ENCODE peak calls at places on chromosomes 7 and 10, in four cellular contexts. One of them, this sample, is unnamed.

GRCh38 chr10:93903051-93903450 is 9.3 kb downstream of the SLC35G1 start:
- DNase-seq in upper lobe of right lung: no peak
- DNase-seq in epithelial cell of esophagus: no peak
- DNase-seq in testis: no peak
- DNase-seq in this sample: no peak

GRCh38 chr7:12256025-12256570 is 45.0 kb downstream of the TMEM106B start:
- DNase-seq in upper lobe of right lung: no peak
- DNase-seq in epithelial cell of esophagus: peak
- DNase-seq in testis: no peak
- DNase-seq in this sample: no peak

GRCh38 chr7:151439855-151440798 is at the start of gene CRYGN:
- DNase-seq in upper lobe of right lung: peak
- DNase-seq in epithelial cell of esophagus: no peak
- DNase-seq in testis: no peak
- DNase-seq in this sample: no peak

GRCh38 chr10:91335147-91335546 is 75.0 kb upstream of the HECTD2 start:
- DNase-seq in upper lobe of right lung: no peak
- DNase-seq in epithelial cell of esophagus: peak
- DNase-seq in testis: no peak
- DNase-seq in this sample: no peak

GRCh38 chr10:11448545-11449244 is 162.8 kb downstream of the USP6NL start:
- DNase-seq in upper lobe of right lung: no peak
- DNase-seq in epithelial cell of esophagus: no peak
- DNase-seq in testis: no peak
- DNase-seq in this sample: no peak

GRCh38 chr7:27235387-27236052 is 7.1 kb upstream of the EVX1 start:
- DNase-seq in upper lobe of right lung: peak
- DNase-seq in epithelial cell of esophagus: peak
- DNase-seq in testis: peak
- DNase-seq in this sample: peak

GRCh38 chr7:64612452-64612851 is 49.6 kb upstream of the ZNF680 start:
- DNase-seq in upper lobe of right lung: no peak
- DNase-seq in epithelial cell of esophagus: no peak
- DNase-seq in testis: no peak
- DNase-seq in this sample: no peak

GRCh38 chr7:147415991-147416390 is 1174.6 kb upstream of the C7orf33 start:
- DNase-seq in upper lobe of right lung: no peak
- DNase-seq in epithelial cell of esophagus: no peak
- DNase-seq in testis: no peak
- DNase-seq in this sample: no peak

GRCh38 chr7:151113344-151114150 is 27.3 kb downstream of the AGAP3 start:
- DNase-seq in upper lobe of right lung: no peak
- DNase-seq in epithelial cell of esophagus: peak
- DNase-seq in testis: no peak
- DNase-seq in this sample: peak

GRCh38 chr7:33821970-33822369 is 83.4 kb upstream of the BMPER start:
- DNase-seq in upper lobe of right lung: no peak
- DNase-seq in epithelial cell of esophagus: peak
- DNase-seq in testis: no peak
- DNase-seq in this sample: no peak

GRCh38 chr10:130425169-130425568 is 289.0 kb downstream of the GLRX3 start:
- DNase-seq in upper lobe of right lung: no peak
- DNase-seq in epithelial cell of esophagus: no peak
- DNase-seq in testis: no peak
- DNase-seq in this sample: no peak

GRCh38 chr7:774161-775109 is 47.4 kb upstream of the PRKAR1B start:
- DNase-seq in upper lobe of right lung: peak
- DNase-seq in epithelial cell of esophagus: peak
- DNase-seq in testis: peak
- DNase-seq in this sample: peak

GRCh38 chr7:25849361-25850184 is 302.4 kb upstream of the NFE2L3 start:
- DNase-seq in upper lobe of right lung: no peak
- DNase-seq in epithelial cell of esophagus: peak
- DNase-seq in testis: peak
- DNase-seq in this sample: no peak

GRCh38 chr10:80205478-80206276 is at the start of gene ANXA11:
- DNase-seq in upper lobe of right lung: peak
- DNase-seq in epithelial cell of esophagus: peak
- DNase-seq in testis: peak
- DNase-seq in this sample: peak

GRCh38 chr7:142338633-142339501 is 81.0 kb upstream of the PRSS58 start:
- DNase-seq in upper lobe of right lung: no peak
- DNase-seq in epithelial cell of esophagus: peak
- DNase-seq in testis: peak
- DNase-seq in this sample: no peak

GRCh38 chr7:28179081-28180030 is 1.2 kb downstream of the JAZF1 start:
- DNase-seq in upper lobe of right lung: peak
- DNase-seq in epithelial cell of esophagus: peak
- DNase-seq in testis: peak
- DNase-seq in this sample: peak

GRCh38 chr7:131370523-131370968 is 42.9 kb downstream of the MKLN1 start:
- DNase-seq in upper lobe of right lung: no peak
- DNase-seq in epithelial cell of esophagus: peak
- DNase-seq in testis: no peak
- DNase-seq in this sample: no peak

GRCh38 chr10:78502208-78502943 is 468.7 kb downstream of the RPS24 start:
- DNase-seq in upper lobe of right lung: no peak
- DNase-seq in epithelial cell of esophagus: no peak
- DNase-seq in testis: no peak
- DNase-seq in this sample: no peak

GRCh38 chr10:26408858-26409494 is 29.2 kb upstream of the APBB1IP start:
- DNase-seq in upper lobe of right lung: no peak
- DNase-seq in epithelial cell of esophagus: no peak
- DNase-seq in testis: no peak
- DNase-seq in this sample: no peak

GRCh38 chr7:142880886-142881505 is 4.5 kb downstream of the TRPV6 start:
- DNase-seq in upper lobe of right lung: peak
- DNase-seq in epithelial cell of esophagus: peak
- DNase-seq in testis: peak
- DNase-seq in this sample: no peak

DNA sequence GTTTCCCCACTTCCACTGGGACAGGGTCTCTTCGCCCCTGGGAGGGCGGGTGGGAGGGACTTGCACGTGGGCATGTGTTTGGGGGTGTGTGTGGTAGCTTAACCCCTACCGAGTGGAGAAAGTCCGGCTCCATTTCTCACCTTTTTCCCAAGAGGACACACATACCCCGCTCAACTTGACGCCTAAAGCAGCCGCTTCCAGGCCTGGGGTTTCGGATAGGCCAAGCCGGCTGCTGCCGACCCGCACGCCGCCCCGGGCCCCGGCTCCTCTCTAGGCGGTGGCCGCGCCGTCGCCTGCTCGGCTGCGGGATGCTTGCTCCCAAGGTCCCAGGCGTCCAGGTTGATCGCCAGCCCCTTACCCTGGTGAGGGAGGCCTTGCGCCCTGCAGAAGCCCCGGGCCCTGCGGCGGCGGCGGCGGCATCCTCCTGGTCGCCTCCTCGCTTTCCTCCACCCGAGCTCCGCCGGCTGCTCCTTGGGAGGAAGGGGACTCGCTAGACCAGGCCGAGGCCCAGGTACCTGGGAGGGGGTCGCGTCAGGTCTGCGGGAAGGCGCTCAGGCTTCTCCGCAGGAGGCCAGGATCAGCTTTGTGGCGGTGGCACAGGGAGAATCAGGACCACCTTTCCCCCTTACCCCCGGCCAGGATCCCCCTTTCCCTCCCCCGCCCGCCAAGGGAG is 3.2 kb upstream of the GATA3 start:
- DNase-seq in upper lobe of right lung: no peak
- DNase-seq in epithelial cell of esophagus: no peak
- DNase-seq in testis: no peak
- DNase-seq in this sample: no peak
- H3K4me3 ChIP-seq in upper lobe of right lung: peak
- H3K4me3 ChIP-seq in epithelial cell of esophagus: no peak
- H3K4me3 ChIP-seq in testis: peak
- H3K4me3 ChIP-seq in this sample: peak

DNA sequence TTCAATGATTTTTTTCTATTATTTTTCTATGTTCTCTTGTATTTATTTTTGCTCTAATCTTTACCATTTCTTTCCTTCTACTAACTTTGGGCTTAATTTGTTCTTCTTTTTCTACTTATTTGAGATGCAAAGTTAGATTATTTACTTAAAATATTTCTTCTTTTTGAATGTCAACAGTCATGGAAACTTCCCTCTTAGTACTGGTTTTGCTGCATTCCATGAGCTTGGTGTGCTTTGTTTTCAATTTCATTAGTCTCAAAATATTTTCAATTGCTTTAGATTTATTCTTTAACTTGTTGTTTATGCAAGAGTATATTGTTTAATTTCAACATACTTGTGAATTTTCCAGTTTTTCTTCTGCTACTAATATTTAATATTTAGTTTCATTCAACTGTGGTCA is 230.4 kb downstream of the LRRTM3 start:
- DNase-seq in upper lobe of right lung: no peak
- DNase-seq in epithelial cell of esophagus: peak
- DNase-seq in testis: no peak
- DNase-seq in this sample: no peak
- H3K4me3 ChIP-seq in upper lobe of right lung: no peak
- H3K4me3 ChIP-seq in epithelial cell of esophagus: no peak
- H3K4me3 ChIP-seq in testis: no peak
- H3K4me3 ChIP-seq in this sample: no peak

DNA sequence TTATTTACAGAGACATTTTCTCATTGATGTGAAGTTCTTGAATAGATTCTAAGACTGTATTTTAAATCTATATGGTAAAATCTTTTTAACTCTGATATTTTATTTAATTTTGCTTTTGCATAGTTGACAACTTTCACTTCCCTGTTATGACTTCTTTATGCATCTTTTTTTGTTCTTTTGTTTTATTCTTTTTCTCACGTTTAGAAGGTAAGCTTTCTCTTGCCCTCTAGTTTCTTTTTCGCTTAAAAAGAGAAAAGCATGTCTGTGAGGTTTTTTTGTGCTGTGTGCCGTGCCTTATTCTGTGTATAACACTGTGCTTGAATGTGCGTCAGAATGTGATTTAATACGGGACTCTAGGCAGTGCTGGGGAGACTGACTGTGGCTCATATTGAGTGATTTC is 74.7 kb downstream of the AP3M1 start:
- DNase-seq in upper lobe of right lung: no peak
- DNase-seq in epithelial cell of esophagus: no peak
- DNase-seq in testis: no peak
- DNase-seq in this sample: no peak
- H3K4me3 ChIP-seq in upper lobe of right lung: no peak
- H3K4me3 ChIP-seq in epithelial cell of esophagus: no peak
- H3K4me3 ChIP-seq in testis: no peak
- H3K4me3 ChIP-seq in this sample: no peak

DNA sequence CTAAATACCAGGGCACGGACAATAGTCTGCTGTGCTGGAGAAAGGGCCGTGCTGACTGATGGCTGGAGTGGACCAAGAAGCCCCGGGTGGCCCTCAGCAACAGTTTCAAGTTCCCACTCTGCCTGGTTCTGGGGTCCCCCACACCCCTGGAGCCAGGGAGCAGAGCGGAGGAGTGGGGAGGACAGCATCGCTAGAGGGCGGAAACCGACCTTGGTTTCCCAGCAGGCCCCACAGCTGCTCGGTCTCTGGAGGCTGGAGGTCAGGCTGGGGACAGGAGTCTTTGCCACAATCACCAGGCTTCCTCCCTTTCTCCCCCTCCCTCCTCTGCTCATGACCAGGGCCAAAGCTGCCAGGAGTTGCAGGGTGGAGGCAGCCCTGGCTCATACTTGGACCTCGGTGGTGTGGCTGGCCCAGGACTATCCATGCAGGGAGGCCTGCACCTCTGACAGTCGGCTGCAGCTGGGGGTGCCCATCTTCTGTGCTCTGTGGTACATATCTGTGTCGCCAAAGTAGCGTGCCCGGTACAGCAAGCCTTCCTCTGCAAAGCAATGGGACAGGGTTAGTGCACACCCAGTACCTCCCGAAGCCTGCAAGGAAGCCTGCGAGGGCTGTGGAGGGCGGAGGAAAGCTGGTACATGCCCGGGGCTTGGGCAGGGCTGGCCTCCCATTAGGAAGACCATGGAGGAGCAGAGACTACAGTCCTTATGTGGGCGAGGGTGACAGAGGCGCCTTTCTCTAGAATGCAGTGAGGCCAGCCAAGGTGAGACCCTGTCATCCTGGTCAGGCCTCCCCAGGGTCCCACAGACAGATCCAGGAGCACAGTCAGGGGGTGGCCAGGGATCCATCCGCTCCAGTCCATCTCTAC is 19.1 kb downstream of the DNAJB12 start:
- DNase-seq in upper lobe of right lung: peak
- DNase-seq in epithelial cell of esophagus: no peak
- DNase-seq in testis: peak
- DNase-seq in this sample: peak
- H3K4me3 ChIP-seq in upper lobe of right lung: no peak
- H3K4me3 ChIP-seq in epithelial cell of esophagus: no peak
- H3K4me3 ChIP-seq in testis: no peak
- H3K4me3 ChIP-seq in this sample: peak

GRCh38 chr10:117167346-117168134 is 29.5 kb upstream of the VAX1 start:
- DNase-seq in upper lobe of right lung: no peak
- DNase-seq in epithelial cell of esophagus: no peak
- DNase-seq in testis: no peak
- DNase-seq in this sample: no peak
- H3K4me3 ChIP-seq in upper lobe of right lung: no peak
- H3K4me3 ChIP-seq in epithelial cell of esophagus: no peak
- H3K4me3 ChIP-seq in testis: peak
- H3K4me3 ChIP-seq in this sample: peak

DNA sequence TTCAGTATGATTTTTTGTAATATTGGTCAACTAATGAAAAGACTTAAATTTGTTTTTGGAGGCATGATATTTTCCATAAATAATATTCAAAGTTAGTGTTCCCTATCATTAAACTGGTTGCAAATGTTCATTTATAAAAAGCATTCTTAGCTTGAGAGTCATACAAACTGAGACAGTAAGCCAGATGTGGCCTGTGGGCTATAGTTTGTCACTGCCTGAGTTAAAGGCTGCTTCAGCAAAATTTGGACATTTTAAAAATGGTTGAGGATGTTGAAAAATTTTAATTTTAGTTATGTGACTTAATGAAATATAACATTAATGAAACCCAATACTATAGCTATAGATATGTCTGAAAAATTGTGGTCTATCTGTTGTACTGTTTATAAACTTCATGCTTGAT is 180.2 kb upstream of the CACNA2D1 start:
- DNase-seq in upper lobe of right lung: no peak
- DNase-seq in epithelial cell of esophagus: no peak
- DNase-seq in testis: no peak
- DNase-seq in this sample: no peak
- H3K4me3 ChIP-seq in upper lobe of right lung: no peak
- H3K4me3 ChIP-seq in epithelial cell of esophagus: no peak
- H3K4me3 ChIP-seq in testis: no peak
- H3K4me3 ChIP-seq in this sample: no peak